ENCODE peak calls at places on chromosomes 2 and 18, in nine cellular contexts. One of them, this sample, is unnamed.

GRCh38 chr2:176281267-176281666 is 12.0 kb downstream of the MTX2 start:
- DNase-seq in IMR-90: peak
- DNase-seq in K562: no peak
- DNase-seq in astrocyte: peak
- DNase-seq in PC-3: peak
- DNase-seq in colonic mucosa: no peak
- DNase-seq in HCT116: no peak
- DNase-seq in endothelial cell of umbilical vein: no peak
- DNase-seq in fibroblast of lung: no peak
- DNase-seq in this sample: peak

GRCh38 chr2:226730487-226730886 is 69.1 kb downstream of the IRS1 start:
- DNase-seq in HCT116: peak
- DNase-seq in IMR-90: peak
- DNase-seq in astrocyte: no peak
- DNase-seq in endothelial cell of umbilical vein: no peak
- DNase-seq in colonic mucosa: no peak
- DNase-seq in K562: no peak
- DNase-seq in fibroblast of lung: peak
- DNase-seq in PC-3: peak
- DNase-seq in this sample: no peak

GRCh38 chr18:65439184-65439583 is 311.6 kb upstream of the CDH7 start:
- DNase-seq in IMR-90: no peak
- DNase-seq in HCT116: no peak
- DNase-seq in fibroblast of lung: no peak
- DNase-seq in K562: no peak
- DNase-seq in astrocyte: no peak
- DNase-seq in endothelial cell of umbilical vein: no peak
- DNase-seq in colonic mucosa: no peak
- DNase-seq in PC-3: peak
- DNase-seq in this sample: no peak

GRCh38 chr2:181680055-181680936 is at the start of gene NEUROD1:
- DNase-seq in IMR-90: no peak
- DNase-seq in PC-3: no peak
- DNase-seq in fibroblast of lung: peak
- DNase-seq in astrocyte: no peak
- DNase-seq in K562: no peak
- DNase-seq in endothelial cell of umbilical vein: no peak
- DNase-seq in colonic mucosa: no peak
- DNase-seq in HCT116: no peak
- DNase-seq in this sample: no peak

GRCh38 chr2:151729837-151730236 is 4.4 kb downstream of the NEB start:
- DNase-seq in PC-3: no peak
- DNase-seq in HCT116: no peak
- DNase-seq in K562: no peak
- DNase-seq in colonic mucosa: no peak
- DNase-seq in IMR-90: no peak
- DNase-seq in endothelial cell of umbilical vein: no peak
- DNase-seq in fibroblast of lung: no peak
- DNase-seq in astrocyte: no peak
- DNase-seq in this sample: no peak

GRCh38 chr2:64456298-64456697 is 2.3 kb downstream of the LGALSL start:
- DNase-seq in PC-3: no peak
- DNase-seq in endothelial cell of umbilical vein: no peak
- DNase-seq in astrocyte: no peak
- DNase-seq in colonic mucosa: no peak
- DNase-seq in K562: no peak
- DNase-seq in HCT116: no peak
- DNase-seq in fibroblast of lung: no peak
- DNase-seq in IMR-90: no peak
- DNase-seq in this sample: no peak

GRCh38 chr18:74831571-74832250 is 234.0 kb downstream of the ZNF407 start:
- DNase-seq in HCT116: no peak
- DNase-seq in K562: no peak
- DNase-seq in PC-3: peak
- DNase-seq in endothelial cell of umbilical vein: no peak
- DNase-seq in astrocyte: peak
- DNase-seq in colonic mucosa: no peak
- DNase-seq in fibroblast of lung: no peak
- DNase-seq in IMR-90: peak
- DNase-seq in this sample: peak

GRCh38 chr18:48902856-48903601 is 47.7 kb downstream of the SMAD7 start:
- DNase-seq in astrocyte: peak
- DNase-seq in PC-3: no peak
- DNase-seq in colonic mucosa: no peak
- DNase-seq in endothelial cell of umbilical vein: peak
- DNase-seq in HCT116: no peak
- DNase-seq in IMR-90: peak
- DNase-seq in K562: peak
- DNase-seq in fibroblast of lung: peak
- DNase-seq in this sample: no peak

GRCh38 chr2:223399357-223399957 is 202.7 kb downstream of the SCG2 start:
- DNase-seq in colonic mucosa: no peak
- DNase-seq in IMR-90: no peak
- DNase-seq in PC-3: no peak
- DNase-seq in K562: no peak
- DNase-seq in fibroblast of lung: no peak
- DNase-seq in HCT116: no peak
- DNase-seq in endothelial cell of umbilical vein: no peak
- DNase-seq in astrocyte: no peak
- DNase-seq in this sample: no peak

GRCh38 chr18:12038661-12039417 is 54.8 kb upstream of the ANKRD62 start:
- DNase-seq in astrocyte: peak
- DNase-seq in PC-3: peak
- DNase-seq in K562: peak
- DNase-seq in IMR-90: peak
- DNase-seq in colonic mucosa: peak
- DNase-seq in endothelial cell of umbilical vein: peak
- DNase-seq in HCT116: peak
- DNase-seq in fibroblast of lung: peak
- DNase-seq in this sample: peak

DNA sequence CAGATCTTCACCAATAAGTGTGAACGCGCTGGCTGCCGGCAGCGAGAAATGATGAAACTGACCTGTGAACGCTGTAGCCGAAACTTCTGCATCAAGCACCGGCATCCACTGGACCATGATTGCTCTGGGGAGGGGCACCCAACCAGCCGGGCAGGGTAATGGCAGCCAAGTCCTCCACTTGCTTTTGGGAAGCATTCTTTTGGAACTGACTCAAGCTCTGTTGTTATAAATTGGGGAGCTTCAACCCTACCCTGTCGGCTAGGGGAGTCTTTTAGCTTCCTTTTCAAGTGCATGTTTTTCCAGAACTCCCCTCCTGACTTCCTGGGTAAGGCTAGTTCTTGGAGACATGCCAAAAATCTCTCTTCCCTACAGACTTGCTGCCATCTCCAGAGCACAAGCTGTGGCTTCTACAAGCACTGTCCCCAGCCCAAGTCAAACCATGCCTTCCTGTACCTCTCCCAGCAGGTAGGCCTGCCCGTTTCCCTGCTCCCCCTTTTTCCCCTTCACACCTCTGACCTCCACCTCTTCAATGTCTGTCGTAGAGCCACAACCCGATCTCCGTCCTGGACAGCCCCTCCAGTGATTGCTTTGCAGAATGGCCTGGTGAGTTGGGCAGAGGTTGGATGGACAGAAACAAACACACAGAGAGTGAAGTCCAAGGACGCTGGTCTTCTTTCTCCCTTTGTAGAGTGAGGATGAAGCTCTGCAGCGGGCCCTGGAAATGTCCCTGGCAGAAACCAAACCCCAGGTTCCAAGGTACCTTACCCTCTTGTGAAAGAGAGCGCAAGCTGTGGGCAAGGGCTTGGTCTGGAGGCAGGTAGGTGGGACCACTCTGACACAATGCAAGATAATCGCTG is 1.5 kb downstream of the ZFAND2B start:
- DNase-seq in endothelial cell of umbilical vein: peak
- DNase-seq in IMR-90: peak
- DNase-seq in fibroblast of lung: peak
- DNase-seq in PC-3: peak
- DNase-seq in HCT116: no peak
- DNase-seq in K562: no peak
- DNase-seq in colonic mucosa: peak
- DNase-seq in astrocyte: peak
- DNase-seq in this sample: peak
- H3K9ac ChIP-seq in endothelial cell of umbilical vein: no peak
- H3K9ac ChIP-seq in IMR-90: peak
- H3K9ac ChIP-seq in fibroblast of lung: no peak
- H3K9ac ChIP-seq in PC-3: no peak
- H3K9ac ChIP-seq in HCT116: peak
- H3K9ac ChIP-seq in K562: peak
- H3K9ac ChIP-seq in colonic mucosa: peak
- H3K9ac ChIP-seq in astrocyte: peak
- H3K9ac ChIP-seq in this sample: no peak

GRCh38 chr2:73895473-73895872 is 2.7 kb downstream of the ACTG2 start:
- DNase-seq in fibroblast of lung: no peak
- DNase-seq in endothelial cell of umbilical vein: no peak
- DNase-seq in astrocyte: no peak
- DNase-seq in HCT116: no peak
- DNase-seq in IMR-90: no peak
- DNase-seq in K562: no peak
- DNase-seq in colonic mucosa: no peak
- DNase-seq in PC-3: no peak
- DNase-seq in this sample: no peak

GRCh38 chr2:73894877-73895276 is 2.1 kb downstream of the ACTG2 start:
- DNase-seq in colonic mucosa: no peak
- DNase-seq in IMR-90: no peak
- DNase-seq in HCT116: no peak
- DNase-seq in astrocyte: no peak
- DNase-seq in fibroblast of lung: no peak
- DNase-seq in K562: no peak
- DNase-seq in PC-3: no peak
- DNase-seq in endothelial cell of umbilical vein: no peak
- DNase-seq in this sample: no peak

GRCh38 chr2:73892631-73893329 is at the start of gene ACTG2:
- DNase-seq in K562: no peak
- DNase-seq in IMR-90: peak
- DNase-seq in fibroblast of lung: peak
- DNase-seq in colonic mucosa: no peak
- DNase-seq in PC-3: peak
- DNase-seq in endothelial cell of umbilical vein: no peak
- DNase-seq in astrocyte: peak
- DNase-seq in HCT116: no peak
- DNase-seq in this sample: no peak

GRCh38 chr2:73893764-73894474 is 1.1 kb downstream of the ACTG2 start:
- DNase-seq in colonic mucosa: no peak
- DNase-seq in astrocyte: no peak
- DNase-seq in K562: no peak
- DNase-seq in endothelial cell of umbilical vein: no peak
- DNase-seq in fibroblast of lung: no peak
- DNase-seq in PC-3: no peak
- DNase-seq in IMR-90: no peak
- DNase-seq in HCT116: no peak
- DNase-seq in this sample: no peak

DNA sequence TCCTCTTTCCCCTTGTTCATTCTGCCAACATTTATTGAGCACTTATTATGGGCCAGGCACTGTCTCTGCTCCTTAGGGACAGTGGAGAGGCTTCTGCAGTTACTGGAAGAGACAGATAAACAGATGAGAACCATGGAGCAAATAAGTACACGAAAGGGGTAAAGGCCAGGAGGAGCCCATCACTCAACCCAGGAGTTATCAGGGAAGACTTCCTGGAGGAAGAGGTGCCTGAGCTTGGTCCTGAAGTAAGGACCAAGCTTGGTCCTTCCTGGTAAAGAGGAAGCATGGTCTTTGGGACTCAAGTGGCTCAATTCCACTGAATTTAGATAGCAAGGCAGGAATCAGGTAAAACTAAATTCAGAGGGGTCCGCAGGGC is 1.7 kb downstream of the ACTG2 start:
- DNase-seq in endothelial cell of umbilical vein: no peak
- DNase-seq in fibroblast of lung: no peak
- DNase-seq in HCT116: no peak
- DNase-seq in PC-3: no peak
- DNase-seq in colonic mucosa: no peak
- DNase-seq in astrocyte: no peak
- DNase-seq in IMR-90: no peak
- DNase-seq in K562: no peak
- DNase-seq in this sample: no peak
- H3K27ac ChIP-seq in endothelial cell of umbilical vein: no peak
- H3K27ac ChIP-seq in fibroblast of lung: no peak
- H3K27ac ChIP-seq in HCT116: no peak
- H3K27ac ChIP-seq in PC-3: no peak
- H3K27ac ChIP-seq in colonic mucosa: no peak
- H3K27ac ChIP-seq in astrocyte: no peak
- H3K27ac ChIP-seq in IMR-90: peak
- H3K27ac ChIP-seq in K562: no peak
- H3K27ac ChIP-seq in this sample: no peak

GRCh38 chr2:199509401-199509800 is 51.7 kb upstream of the SATB2 start:
- DNase-seq in fibroblast of lung: no peak
- DNase-seq in astrocyte: no peak
- DNase-seq in endothelial cell of umbilical vein: no peak
- DNase-seq in IMR-90: no peak
- DNase-seq in PC-3: no peak
- DNase-seq in colonic mucosa: no peak
- DNase-seq in HCT116: no peak
- DNase-seq in K562: no peak
- DNase-seq in this sample: no peak
- H3K9ac ChIP-seq in fibroblast of lung: no peak
- H3K9ac ChIP-seq in astrocyte: no peak
- H3K9ac ChIP-seq in endothelial cell of umbilical vein: no peak
- H3K9ac ChIP-seq in IMR-90: no peak
- H3K9ac ChIP-seq in PC-3: no peak
- H3K9ac ChIP-seq in colonic mucosa: no peak
- H3K9ac ChIP-seq in HCT116: no peak
- H3K9ac ChIP-seq in K562: no peak
- H3K9ac ChIP-seq in this sample: no peak

GRCh38 chr2:135962401-135963138 is 22.9 kb downstream of the DARS1 start:
- DNase-seq in IMR-90: no peak
- DNase-seq in colonic mucosa: no peak
- DNase-seq in PC-3: no peak
- DNase-seq in fibroblast of lung: no peak
- DNase-seq in endothelial cell of umbilical vein: no peak
- DNase-seq in astrocyte: peak
- DNase-seq in HCT116: no peak
- DNase-seq in K562: no peak
- DNase-seq in this sample: no peak

GRCh38 chr2:135965756-135966155 is 19.7 kb downstream of the DARS1 start:
- DNase-seq in PC-3: no peak
- DNase-seq in HCT116: no peak
- DNase-seq in colonic mucosa: no peak
- DNase-seq in K562: no peak
- DNase-seq in astrocyte: no peak
- DNase-seq in fibroblast of lung: no peak
- DNase-seq in endothelial cell of umbilical vein: no peak
- DNase-seq in IMR-90: no peak
- DNase-seq in this sample: no peak

GRCh38 chr2:135963841-135964240 is 21.6 kb downstream of the DARS1 start:
- DNase-seq in IMR-90: peak
- DNase-seq in astrocyte: peak
- DNase-seq in colonic mucosa: no peak
- DNase-seq in fibroblast of lung: peak
- DNase-seq in endothelial cell of umbilical vein: no peak
- DNase-seq in K562: no peak
- DNase-seq in HCT116: peak
- DNase-seq in PC-3: no peak
- DNase-seq in this sample: no peak

GRCh38 chr2:135960150-135960549 is 25.3 kb downstream of the DARS1 start:
- DNase-seq in PC-3: no peak
- DNase-seq in K562: no peak
- DNase-seq in endothelial cell of umbilical vein: no peak
- DNase-seq in astrocyte: no peak
- DNase-seq in fibroblast of lung: no peak
- DNase-seq in colonic mucosa: no peak
- DNase-seq in IMR-90: no peak
- DNase-seq in HCT116: no peak
- DNase-seq in this sample: no peak

GRCh38 chr2:135960598-135961551 is 24.6 kb downstream of the DARS1 start:
- DNase-seq in colonic mucosa: no peak
- DNase-seq in PC-3: no peak
- DNase-seq in fibroblast of lung: peak
- DNase-seq in IMR-90: peak
- DNase-seq in endothelial cell of umbilical vein: peak
- DNase-seq in K562: no peak
- DNase-seq in HCT116: no peak
- DNase-seq in astrocyte: peak
- DNase-seq in this sample: no peak
- H3K27ac ChIP-seq in colonic mucosa: peak
- H3K27ac ChIP-seq in PC-3: no peak
- H3K27ac ChIP-seq in fibroblast of lung: peak
- H3K27ac ChIP-seq in IMR-90: peak
- H3K27ac ChIP-seq in endothelial cell of umbilical vein: peak
- H3K27ac ChIP-seq in K562: no peak
- H3K27ac ChIP-seq in HCT116: no peak
- H3K27ac ChIP-seq in astrocyte: peak
- H3K27ac ChIP-seq in this sample: no peak

This sample was measured in mammary epithelial cell.